ENCODE peak calls at places on chromosomes 16 and 17, in eight cellular contexts. R, E, S, Q, M, Z, F and D are unnamed samples.

GRCh38 chr17:73508057-73508930 is 136.0 kb downstream of the SDK2 start:
- DNase-seq in R (no peak), E (no peak), S (no peak), Q (no peak), M (no peak), Z (no peak), F (no peak), D (no peak)

GRCh38 chr17:44969144-44969780 is 1.2 kb upstream of the C1QL1 start:
- DNase-seq in R (no peak), E (no peak), S (no peak), Q (no peak), M (no peak), Z (no peak), F (no peak), D (no peak)

GRCh38 chr16:86244188-86244587 is 266.1 kb upstream of the FOXF1 start:
- DNase-seq in R (no peak), E (no peak), S (no peak), Q (no peak), M (no peak), Z (no peak), F (no peak), D (no peak)

GRCh38 chr16:31519746-31520145 is 8.0 kb upstream of the AHSP start:
- DNase-seq in R (no peak), E (no peak), S (no peak), Q (no peak), M (no peak), Z (no peak), F (no peak), D (no peak)

GRCh38 chr17:83083368-83084201 is 4.2 kb downstream of the METRNL start:
- DNase-seq in R (peak), E (peak), S (peak), Q (no peak), M (no peak), Z (peak), F (peak), D (no peak)

GRCh38 chr16:66248096-66248495 is 118.4 kb upstream of the CDH5 start:
- DNase-seq in R (no peak), E (peak), S (peak), Q (no peak), M (no peak), Z (peak), F (peak), D (no peak)

GRCh38 chr17:36697907-36698526 is 96.6 kb downstream of the MRM1 start:
- DNase-seq in R (no peak), E (no peak), S (no peak), Q (no peak), M (no peak), Z (peak), F (no peak), D (no peak)

GRCh38 chr16:74107795-74108610 is 188.6 kb upstream of the PSMD7 start:
- DNase-seq in R (peak), E (peak), S (peak), Q (no peak), M (peak), Z (peak), F (peak), D (no peak)

GRCh38 chr17:80811181-80812105 is 180.2 kb upstream of the CHMP6 start:
- DNase-seq in R (no peak), E (no peak), S (no peak), Q (no peak), M (no peak), Z (no peak), F (no peak), D (no peak)

GRCh38 chr17:59266748-59267147 is 46.4 kb downstream of the GDPD1 start:
- DNase-seq in R (no peak), E (no peak), S (no peak), Q (no peak), M (no peak), Z (no peak), F (peak), D (no peak)

GRCh38 chr17:57463103-57463885 is 207.0 kb downstream of the MSI2 start:
- DNase-seq in R (peak), E (peak), S (peak), Q (no peak), M (no peak), Z (peak), F (peak), D (no peak)

GRCh38 chr17:59754547-59754946 is 47.1 kb downstream of the VMP1 start:
- DNase-seq in R (no peak), E (peak), S (peak), Q (no peak), M (no peak), Z (peak), F (peak), D (no peak)

GRCh38 chr17:14923981-14924380 is 341.1 kb downstream of the PMP22 start:
- DNase-seq in R (no peak), E (peak), S (peak), Q (no peak), M (no peak), Z (peak), F (peak), D (no peak)

GRCh38 chr16:84050316-84050715 is 7.7 kb upstream of the SLC38A8 start:
- DNase-seq in R (no peak), E (no peak), S (no peak), Q (no peak), M (no peak), Z (no peak), F (no peak), D (no peak)

GRCh38 chr16:73047221-73047535 is 750 bp downstream of the ZFHX3 start:
- DNase-seq in R (no peak), E (peak), S (peak), Q (no peak), M (no peak), Z (peak), F (no peak), D (no peak)

GRCh38 chr16:8936421-8936820 is 27.3 kb downstream of the USP7 start:
- DNase-seq in R (peak), E (peak), S (peak), Q (no peak), M (peak), Z (peak), F (peak), D (no peak)

GRCh38 chr16:4697867-4698291 is 4.5 kb downstream of the NUDT16L1 start:
- DNase-seq in R (no peak), E (no peak), S (no peak), Q (no peak), M (no peak), Z (no peak), F (no peak), D (no peak)

GRCh38 chr17:80646328-80646727 is 101.7 kb downstream of the RPTOR start:
- DNase-seq in R (no peak), E (no peak), S (no peak), Q (no peak), M (no peak), Z (no peak), F (no peak), D (peak)

GRCh38 chr17:41647038-41647813 is 22.9 kb upstream of the KRT17 start:
- DNase-seq in R (no peak), E (no peak), S (no peak), Q (no peak), M (no peak), Z (no peak), F (no peak), D (no peak)